ENCODE peak calls at places on chromosomes 6 and 20, in seven cellular contexts. One of them, this sample, is unnamed.
A peak's percentile ranks its signal among the peaks of the same experiment; 100 is the strongest.

GRCh38 chr6:6556738-6557503 is 31.6 kb upstream of the LY86 start:
- DNase-seq in AG10803: peak; percentile 31
- DNase-seq in heart left ventricle: no peak
- DNase-seq in GM06990: no peak
- DNase-seq in epithelial cell of esophagus: peak; percentile 52
- DNase-seq in endothelial cell of umbilical vein: peak; percentile 44
- DNase-seq in fibroblast of the aortic adventitia: peak; percentile 22
- DNase-seq in this sample: peak; percentile 49

GRCh38 chr6:135819665-135820064 is 31.8 kb upstream of the PDE7B start:
- DNase-seq in AG10803: no peak
- DNase-seq in heart left ventricle: no peak
- DNase-seq in GM06990: no peak
- DNase-seq in epithelial cell of esophagus: no peak
- DNase-seq in endothelial cell of umbilical vein: no peak
- DNase-seq in fibroblast of the aortic adventitia: no peak
- DNase-seq in this sample: peak; percentile 62

GRCh38 chr6:163460307-163460782 is 45.8 kb downstream of the QKI start:
- DNase-seq in AG10803: peak; percentile 36
- DNase-seq in heart left ventricle: no peak
- DNase-seq in GM06990: no peak
- DNase-seq in epithelial cell of esophagus: peak; percentile 29
- DNase-seq in endothelial cell of umbilical vein: peak; percentile 84
- DNase-seq in fibroblast of the aortic adventitia: peak; percentile 61
- DNase-seq in this sample: peak; percentile 39

GRCh38 chr6:131062245-131063027 is 609 bp downstream of the EPB41L2 start:
- DNase-seq in AG10803: no peak
- DNase-seq in heart left ventricle: no peak
- DNase-seq in GM06990: peak; percentile 56
- DNase-seq in epithelial cell of esophagus: peak; percentile 18
- DNase-seq in endothelial cell of umbilical vein: peak; percentile 26
- DNase-seq in fibroblast of the aortic adventitia: peak; percentile 20
- DNase-seq in this sample: no peak

GRCh38 chr20:9817654-9818053 is 21.2 kb downstream of the PAK5 start:
- DNase-seq in AG10803: no peak
- DNase-seq in heart left ventricle: no peak
- DNase-seq in GM06990: no peak
- DNase-seq in epithelial cell of esophagus: no peak
- DNase-seq in endothelial cell of umbilical vein: no peak
- DNase-seq in fibroblast of the aortic adventitia: no peak
- DNase-seq in this sample: no peak

GRCh38 chr6:18545726-18546125 is 158.6 kb downstream of the RNF144B start:
- DNase-seq in AG10803: no peak
- DNase-seq in heart left ventricle: no peak
- DNase-seq in GM06990: no peak
- DNase-seq in epithelial cell of esophagus: no peak
- DNase-seq in endothelial cell of umbilical vein: peak; percentile 48
- DNase-seq in fibroblast of the aortic adventitia: peak; percentile 47
- DNase-seq in this sample: peak; percentile 41

GRCh38 chr6:5511924-5512323 is 250.6 kb downstream of the FARS2 start:
- DNase-seq in AG10803: peak; percentile 78
- DNase-seq in heart left ventricle: no peak
- DNase-seq in GM06990: no peak
- DNase-seq in epithelial cell of esophagus: no peak
- DNase-seq in endothelial cell of umbilical vein: no peak
- DNase-seq in fibroblast of the aortic adventitia: peak; percentile 94
- DNase-seq in this sample: peak; percentile 84

GRCh38 chr20:49824206-49824605 is 11.6 kb downstream of the SLC9A8 start:
- DNase-seq in AG10803: peak; percentile 52
- DNase-seq in heart left ventricle: no peak
- DNase-seq in GM06990: no peak
- DNase-seq in epithelial cell of esophagus: no peak
- DNase-seq in endothelial cell of umbilical vein: no peak
- DNase-seq in fibroblast of the aortic adventitia: no peak
- DNase-seq in this sample: no peak

GRCh38 chr6:161917645-161918044 is 643.8 kb upstream of the AGPAT4 start:
- DNase-seq in AG10803: no peak
- DNase-seq in heart left ventricle: no peak
- DNase-seq in GM06990: no peak
- DNase-seq in epithelial cell of esophagus: no peak
- DNase-seq in endothelial cell of umbilical vein: no peak
- DNase-seq in fibroblast of the aortic adventitia: no peak
- DNase-seq in this sample: no peak

GRCh38 chr20:10508468-10509251 is 73.6 kb downstream of the SLX4IP start:
- DNase-seq in AG10803: peak; percentile 72
- DNase-seq in heart left ventricle: no peak
- DNase-seq in GM06990: no peak
- DNase-seq in epithelial cell of esophagus: no peak
- DNase-seq in endothelial cell of umbilical vein: no peak
- DNase-seq in fibroblast of the aortic adventitia: peak; percentile 80
- DNase-seq in this sample: peak; percentile 65

GRCh38 chr6:113447088-113447831 is 409.9 kb upstream of the MARCKS start:
- DNase-seq in AG10803: peak; percentile 90
- DNase-seq in heart left ventricle: no peak
- DNase-seq in GM06990: no peak
- DNase-seq in epithelial cell of esophagus: peak; percentile 91
- DNase-seq in endothelial cell of umbilical vein: peak; percentile 63
- DNase-seq in fibroblast of the aortic adventitia: peak; percentile 88
- DNase-seq in this sample: peak; percentile 85

GRCh38 chr6:82882363-82883033 is 183.1 kb downstream of the UBE3D start:
- DNase-seq in AG10803: no peak
- DNase-seq in heart left ventricle: no peak
- DNase-seq in GM06990: no peak
- DNase-seq in epithelial cell of esophagus: no peak
- DNase-seq in endothelial cell of umbilical vein: peak; percentile 76
- DNase-seq in fibroblast of the aortic adventitia: peak; percentile 19
- DNase-seq in this sample: no peak

GRCh38 chr20:46552460-46553420 is 2.3 kb upstream of the OCSTAMP start:
- DNase-seq in AG10803: no peak
- DNase-seq in heart left ventricle: no peak
- DNase-seq in GM06990: peak; percentile 71
- DNase-seq in epithelial cell of esophagus: no peak
- DNase-seq in endothelial cell of umbilical vein: no peak
- DNase-seq in fibroblast of the aortic adventitia: no peak
- DNase-seq in this sample: no peak

GRCh38 chr6:17179246-17180073 is 77.6 kb downstream of the STMND1 start:
- DNase-seq in AG10803: peak; percentile 38
- DNase-seq in heart left ventricle: no peak
- DNase-seq in GM06990: no peak
- DNase-seq in epithelial cell of esophagus: peak; percentile 84
- DNase-seq in endothelial cell of umbilical vein: no peak
- DNase-seq in fibroblast of the aortic adventitia: peak; percentile 7
- DNase-seq in this sample: peak; percentile 30

GRCh38 chr6:7169296-7169721 is 61.5 kb downstream of the RREB1 start:
- DNase-seq in AG10803: peak; percentile 68
- DNase-seq in heart left ventricle: peak; percentile 60
- DNase-seq in GM06990: no peak
- DNase-seq in epithelial cell of esophagus: no peak
- DNase-seq in endothelial cell of umbilical vein: peak; percentile 24
- DNase-seq in fibroblast of the aortic adventitia: peak; percentile 62
- DNase-seq in this sample: peak; percentile 46

GRCh38 chr6:42021847-42022754 is 28.2 kb upstream of the TAF8 start:
- DNase-seq in AG10803: no peak
- DNase-seq in heart left ventricle: no peak
- DNase-seq in GM06990: peak; percentile 79
- DNase-seq in epithelial cell of esophagus: no peak
- DNase-seq in endothelial cell of umbilical vein: no peak
- DNase-seq in fibroblast of the aortic adventitia: peak; percentile 55
- DNase-seq in this sample: no peak

GRCh38 chr6:149028767-149029405 is 282.1 kb downstream of the UST start:
- DNase-seq in AG10803: peak; percentile 95
- DNase-seq in heart left ventricle: peak; percentile 30
- DNase-seq in GM06990: peak; percentile 34
- DNase-seq in epithelial cell of esophagus: peak; percentile 87
- DNase-seq in endothelial cell of umbilical vein: peak; percentile 82
- DNase-seq in fibroblast of the aortic adventitia: peak; percentile 98
- DNase-seq in this sample: peak; percentile 97

GRCh38 chr6:35391240-35391968 is 49.0 kb downstream of the PPARD start:
- DNase-seq in AG10803: peak; percentile 90
- DNase-seq in heart left ventricle: no peak
- DNase-seq in GM06990: no peak
- DNase-seq in epithelial cell of esophagus: peak; percentile 98
- DNase-seq in endothelial cell of umbilical vein: peak; percentile 88
- DNase-seq in fibroblast of the aortic adventitia: peak; percentile 97
- DNase-seq in this sample: peak; percentile 89

GRCh38 chr6:137259349-137259748 is 40.2 kb upstream of the IFNGR1 start:
- DNase-seq in AG10803: no peak
- DNase-seq in heart left ventricle: no peak
- DNase-seq in GM06990: no peak
- DNase-seq in epithelial cell of esophagus: peak; percentile 81
- DNase-seq in endothelial cell of umbilical vein: peak; percentile 23
- DNase-seq in fibroblast of the aortic adventitia: no peak
- DNase-seq in this sample: peak; percentile 36

DNA sequence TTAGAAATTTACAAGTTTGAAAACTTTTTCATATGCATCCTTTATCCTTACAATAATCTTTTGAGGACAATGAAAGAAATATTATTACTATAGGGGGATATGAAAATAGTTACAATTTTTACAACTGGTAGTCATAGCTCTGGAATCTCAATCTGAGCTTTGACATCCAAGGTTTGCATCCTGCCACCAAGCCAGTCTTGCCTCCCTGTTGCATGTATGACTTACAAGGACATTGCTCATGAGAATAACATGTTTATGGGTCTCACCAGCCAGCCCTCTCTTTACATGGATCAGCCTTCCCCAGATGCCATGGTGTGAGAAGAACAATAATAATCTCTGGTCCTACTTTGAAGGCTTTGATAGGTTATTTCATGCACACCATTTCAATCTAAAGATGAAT is 67.5 kb downstream of the THEMIS start:
- DNase-seq in AG10803: peak; percentile 36
- DNase-seq in heart left ventricle: no peak
- DNase-seq in GM06990: no peak
- DNase-seq in epithelial cell of esophagus: no peak
- DNase-seq in endothelial cell of umbilical vein: no peak
- DNase-seq in fibroblast of the aortic adventitia: no peak
- DNase-seq in this sample: no peak
- H3K4me3 ChIP-seq in AG10803: no peak overlapping the region
- H3K4me3 ChIP-seq in heart left ventricle: no peak overlapping the region
- H3K4me3 ChIP-seq in GM06990: no peak overlapping the region
- H3K4me3 ChIP-seq in epithelial cell of esophagus: no peak overlapping the region
- H3K4me3 ChIP-seq in endothelial cell of umbilical vein: no peak overlapping the region
- H3K4me3 ChIP-seq in fibroblast of the aortic adventitia: no peak overlapping the region
- H3K4me3 ChIP-seq in this sample: no peak overlapping the region

DNA sequence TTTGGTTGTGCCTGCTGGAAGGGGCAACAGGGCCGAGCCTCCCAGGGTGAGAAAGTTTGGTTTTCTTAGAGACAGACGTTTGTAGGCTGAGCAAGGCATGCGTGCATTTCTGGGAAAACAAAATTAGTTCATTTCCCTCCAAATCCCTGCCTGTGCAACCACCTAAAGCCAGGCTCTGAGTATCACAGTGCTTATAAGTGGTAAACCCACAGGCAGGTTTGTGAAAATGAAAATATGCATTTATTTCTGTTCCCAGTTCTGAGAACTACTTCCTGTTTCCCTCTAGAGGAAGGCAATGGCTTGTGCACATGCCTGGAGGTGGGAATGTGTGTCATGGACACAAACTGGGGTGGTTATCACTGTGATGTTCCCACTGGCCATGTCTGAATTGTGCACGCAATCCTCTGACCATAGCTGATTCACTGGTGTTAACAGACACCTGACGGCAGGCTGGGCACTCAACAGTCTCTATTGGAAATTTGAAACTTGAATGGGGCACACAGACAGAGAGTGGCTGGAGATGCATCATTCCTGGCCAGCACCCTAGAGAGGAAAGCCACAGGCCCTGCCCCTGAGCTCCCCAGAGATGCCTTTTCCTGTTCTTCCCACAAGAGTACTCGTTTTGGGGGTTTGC is 26.3 kb downstream of the FAM110A start:
- DNase-seq in AG10803: peak; percentile 15
- DNase-seq in heart left ventricle: no peak
- DNase-seq in GM06990: no peak
- DNase-seq in epithelial cell of esophagus: peak; percentile 72
- DNase-seq in endothelial cell of umbilical vein: no peak
- DNase-seq in fibroblast of the aortic adventitia: no peak
- DNase-seq in this sample: no peak
- TF ChIP-seq CTCF in AG10803: peak; percentile 25
- TF ChIP-seq CTCF in heart left ventricle: no peak
- TF ChIP-seq CTCF in GM06990: no peak
- TF ChIP-seq CTCF in epithelial cell of esophagus: peak; percentile 45
- TF ChIP-seq CTCF in endothelial cell of umbilical vein: no peak
- TF ChIP-seq CTCF in fibroblast of the aortic adventitia: peak; percentile 29
- TF ChIP-seq CTCF in this sample: peak; percentile 11

DNA sequence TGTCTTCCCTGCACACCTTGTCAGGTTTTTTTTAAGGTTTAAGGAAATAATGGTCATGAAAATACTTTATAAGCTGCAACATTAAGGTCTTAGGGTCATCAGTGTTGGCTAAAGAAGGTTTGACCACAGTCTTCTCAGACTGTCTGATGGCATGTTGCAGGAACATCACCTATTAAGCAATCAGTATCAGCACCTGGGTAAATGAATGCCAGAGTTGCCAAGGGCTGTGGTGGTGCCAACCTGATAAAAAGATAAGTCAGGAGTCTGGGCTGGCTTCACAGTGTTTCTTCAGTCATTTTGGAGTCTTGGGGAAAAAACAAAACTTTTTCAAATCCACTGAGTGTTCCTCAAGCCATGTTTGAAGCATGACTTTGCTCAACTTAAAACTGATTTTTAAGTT is 61.5 kb upstream of the VSTM2L start:
- DNase-seq in AG10803: no peak
- DNase-seq in heart left ventricle: no peak
- DNase-seq in GM06990: no peak
- DNase-seq in epithelial cell of esophagus: no peak
- DNase-seq in endothelial cell of umbilical vein: no peak
- DNase-seq in fibroblast of the aortic adventitia: no peak
- DNase-seq in this sample: no peak
- H3K4me3 ChIP-seq in AG10803: no peak overlapping the region
- H3K4me3 ChIP-seq in heart left ventricle: no peak overlapping the region
- H3K4me3 ChIP-seq in GM06990: no peak overlapping the region
- H3K4me3 ChIP-seq in epithelial cell of esophagus: no peak overlapping the region
- H3K4me3 ChIP-seq in endothelial cell of umbilical vein: no peak overlapping the region
- H3K4me3 ChIP-seq in fibroblast of the aortic adventitia: no peak overlapping the region
- H3K4me3 ChIP-seq in this sample: no peak overlapping the region

DNA sequence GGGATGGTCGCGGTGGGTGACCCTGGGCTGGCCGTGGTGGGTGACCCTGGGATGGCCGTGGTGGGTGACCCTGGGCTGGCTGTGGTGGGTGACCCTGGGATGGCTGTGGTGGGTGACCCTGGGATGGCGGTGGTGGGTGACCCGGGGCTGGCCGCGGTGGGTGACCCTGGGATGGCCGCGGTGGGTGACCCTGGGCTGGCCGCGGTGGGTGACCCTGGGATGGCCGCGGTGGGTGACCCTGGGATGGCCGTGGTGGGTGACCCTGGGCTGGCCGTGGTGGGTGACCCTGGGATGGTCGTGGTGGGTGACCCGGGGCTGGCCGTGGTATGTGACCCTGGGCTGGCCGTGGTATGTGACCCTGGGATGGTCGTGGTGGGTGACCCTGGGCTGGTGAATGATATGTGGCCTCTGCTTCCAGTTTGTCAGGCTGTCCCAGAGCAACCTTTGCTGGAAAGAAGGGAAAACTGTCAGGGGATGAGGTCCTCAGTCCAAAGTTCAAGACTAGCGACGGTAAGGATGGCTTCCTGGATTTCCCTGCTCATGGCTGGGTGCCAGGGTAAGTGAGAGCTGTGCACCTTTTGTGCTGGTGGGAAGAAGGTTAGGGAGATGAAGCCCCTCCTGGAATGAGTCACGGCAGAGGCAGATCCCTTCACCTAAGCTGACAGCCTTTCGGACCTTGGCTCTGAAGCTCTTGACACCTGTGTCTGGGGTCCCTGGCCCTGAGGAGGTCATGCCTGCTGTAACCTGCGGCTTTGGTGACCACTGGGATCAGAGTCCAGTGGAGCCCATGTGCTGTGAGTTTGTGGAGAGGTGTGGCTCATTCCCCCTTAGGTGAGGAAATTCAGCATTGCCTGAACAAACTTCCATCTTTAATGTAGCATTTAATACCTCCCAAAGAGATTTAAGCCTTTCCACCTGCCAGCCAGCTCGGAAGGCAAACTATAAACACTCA is 19.1 kb upstream of the PCMTD2 start:
- DNase-seq in AG10803: no peak
- DNase-seq in heart left ventricle: no peak
- DNase-seq in GM06990: no peak
- DNase-seq in epithelial cell of esophagus: no peak
- DNase-seq in endothelial cell of umbilical vein: no peak
- DNase-seq in fibroblast of the aortic adventitia: no peak
- DNase-seq in this sample: no peak
- TF ChIP-seq CTCF in AG10803: no peak
- TF ChIP-seq CTCF in heart left ventricle: no peak
- TF ChIP-seq CTCF in GM06990: no peak
- TF ChIP-seq CTCF in epithelial cell of esophagus: no peak
- TF ChIP-seq CTCF in endothelial cell of umbilical vein: no peak
- TF ChIP-seq CTCF in fibroblast of the aortic adventitia: no peak
- TF ChIP-seq CTCF in this sample: no peak